ENCODE peak calls at places on chromosomes 3 and 15, in four cellular contexts. W, G, U and H are unnamed samples.

GRCh38 chr3:58049143-58049785 is 41.0 kb downstream of the FLNB start:
- DNase-seq in U (no peak), G (no peak), W (no peak), H (peak; percentile 84)

GRCh38 chr3:25153130-25153529 is 274.9 kb upstream of the RARB start:
- DNase-seq in G (no peak), U (no peak), W (no peak), H (no peak)

GRCh38 chr15:87355946-87356345 is 900.6 kb downstream of the NTRK3 start:
- DNase-seq in U (no peak), G (no peak), W (no peak), H (no peak)

GRCh38 chr3:194565597-194566190 is 67.5 kb downstream of the TMEM44 start:
- DNase-seq in U (no peak), G (no peak), W (no peak), H (no peak)

GRCh38 chr15:21262851-21263400 is 177.4 kb downstream of the POTEB3 start:
- DNase-seq in G (no peak), U (no peak), W (no peak), H (no peak)

GRCh38 chr3:72193768-72194463 is 409.0 kb upstream of the PROK2 start:
- DNase-seq in G (no peak), U (no peak), W (no peak), H (no peak)

GRCh38 chr3:140546649-140547048 is 131.2 kb upstream of the TRIM42 start:
- DNase-seq in U (no peak), W (no peak), G (no peak), H (no peak)

GRCh38 chr3:138673641-138674040 is 65.1 kb downstream of the FAIM start:
- DNase-seq in U (no peak), G (no peak), W (no peak), H (no peak)

GRCh38 chr3:42010530-42010929 is 48.6 kb upstream of the ULK4 start:
- DNase-seq in W (no peak), U (no peak), G (no peak), H (no peak)

GRCh38 chr3:193599393-193599792 is 6.4 kb downstream of the OPA1 start:
- DNase-seq in G (no peak), W (no peak), U (no peak), H (no peak)

GRCh38 chr3:176055851-176056250 is 1141.4 kb downstream of the TBL1XR1 start:
- DNase-seq in G (no peak), U (no peak), W (no peak), H (no peak)

GRCh38 chr3:38826001-38826400 is 10.0 kb upstream of the SCN10A start:
- DNase-seq in U (no peak), G (no peak), W (no peak), H (no peak)

GRCh38 chr3:188830955-188831354 is 340.8 kb upstream of the TPRG1 start:
- DNase-seq in G (no peak), W (no peak), U (no peak), H (no peak)

GRCh38 chr3:139259398-139259797 is 84.4 kb upstream of the MRPS22 start:
- DNase-seq in W (no peak), U (no peak), G (no peak), H (no peak)

GRCh38 chr3:425094-425493 is 228.5 kb downstream of the CHL1 start:
- DNase-seq in W (no peak), G (no peak), U (no peak), H (no peak)

GRCh38 chr15:51969728-51970127 is 1.9 kb downstream of the LEO1 start:
- DNase-seq in U (no peak), W (no peak), G (no peak), H (no peak)

GRCh38 chr15:96342611-96343528 is 12.4 kb downstream of the NR2F2 start:
- DNase-seq in W (no peak), G (no peak), U (no peak), H (no peak)

GRCh38 chr3:71987089-71987735 is 202.3 kb upstream of the PROK2 start:
- DNase-seq in G (no peak), U (no peak), W (no peak), H (no peak)

GRCh38 chr3:15291589-15292541 is 40.5 kb downstream of the SH3BP5 start:
- DNase-seq in W (no peak), U (no peak), G (peak; percentile 32), H (peak; percentile 36)

GRCh38 chr3:56347219-56347871 is 120.9 kb downstream of the ERC2 start:
- DNase-seq in U (no peak), G (no peak), W (peak; percentile 45), H (peak; percentile 69)